ENCODE peak calls at places on chromosomes 12 and 14, in four cellular contexts. B, K, L and F are unnamed samples.

GRCh38 chr12:6276936-6277615 is 33.4 kb upstream of the PLEKHG6 start:
- DNase-seq in K (peak; percentile 92), L (no peak), B (no peak), F (peak; percentile 81)

GRCh38 chr12:116537149-116537904 is 21.9 kb upstream of the MAP1LC3B2 start:
- DNase-seq in K (no peak), B (no peak), L (no peak), F (no peak)

GRCh38 chr12:120406080-120406479 is 31.8 kb upstream of the COX6A1 start:
- DNase-seq in K (no peak), B (no peak), L (no peak), F (no peak)

GRCh38 chr12:24069532-24070395 is 120.3 kb upstream of the SOX5 start:
- DNase-seq in B (no peak), L (no peak), K (peak; percentile 31), F (no peak)

GRCh38 chr14:101181717-101182313 is 278.3 kb upstream of the RTL1 start:
- DNase-seq in K (no peak), L (no peak), B (no peak), F (no peak)

GRCh38 chr14:47539065-47539464 is 136.3 kb downstream of the MDGA2 start:
- DNase-seq in K (peak; percentile 1), B (no peak), L (no peak), F (peak; percentile 18)

GRCh38 chr12:52591521-52591920 is 9.7 kb downstream of the KRT72 start:
- DNase-seq in B (no peak), K (no peak), L (no peak), F (no peak)

GRCh38 chr12:89461649-89462612 is 62.7 kb downstream of the GALNT4 start:
- DNase-seq in K (peak; percentile 75), B (peak; percentile 51), L (no peak), F (peak; percentile 71)

GRCh38 chr12:3606101-3606500 is 115.1 kb downstream of the PRMT8 start:
- DNase-seq in K (no peak), L (no peak), B (no peak), F (no peak)

GRCh38 chr14:68599896-68600620 is 192.8 kb downstream of the ZFP36L1 start:
- DNase-seq in B (no peak), L (no peak), K (no peak), F (no peak)

GRCh38 chr14:58785741-58786140 is 148.0 kb downstream of the DACT1 start:
- DNase-seq in K (no peak), L (no peak), B (no peak), F (no peak)

GRCh38 chr12:117134059-117134458 is 34.8 kb upstream of the TESC start:
- DNase-seq in B (no peak), L (no peak), K (no peak), F (no peak)

GRCh38 chr12:132333273-132333672 is 3.9 kb upstream of the GALNT9 start:
- DNase-seq in L (no peak), B (no peak), K (no peak), F (no peak)

GRCh38 chr14:70096866-70097265 is 91.9 kb downstream of the SLC8A3 start:
- DNase-seq in B (peak; percentile 13), K (peak; percentile 22), L (no peak), F (peak; percentile 9)

GRCh38 chr14:25537846-25538455 is 488.0 kb upstream of the STXBP6 start:
- DNase-seq in B (no peak), K (peak; percentile 3), L (no peak), F (no peak)

GRCh38 chr14:50173891-50174290 is 57.5 kb downstream of the SOS2 start:
- DNase-seq in B (no peak), K (peak; percentile 13), L (no peak), F (no peak)

GRCh38 chr12:53569174-53569557 is 57.0 kb downstream of the ATF7 start:
- DNase-seq in B (no peak), L (no peak), K (peak; percentile 34), F (no peak)

GRCh38 chr12:51082561-51083139 is 746 bp downstream of the CSRNP2 start:
- DNase-seq in L (no peak), K (peak; percentile 16), B (peak; percentile 52), F (peak; percentile 31)

GRCh38 chr12:19518209-19518608 is 78.9 kb downstream of the AEBP2 start:
- DNase-seq in B (no peak), K (no peak), L (no peak), F (no peak)

GRCh38 chr12:116442981-116443380 is 116.2 kb upstream of the MAP1LC3B2 start:
- DNase-seq in K (peak; percentile 52), L (no peak), B (no peak), F (no peak)

GRCh38 chr14:68824517-68825347 is 31.9 kb upstream of the ZFP36L1 start:
- DNase-seq in L (peak; percentile 33), K (peak; percentile 51), B (peak; percentile 80), F (peak; percentile 86)

GRCh38 chr14:100824946-100825690 is 800 bp upstream of the MEG3 start:
- DNase-seq in K (no peak), L (no peak), B (no peak), F (no peak)

GRCh38 chr12:95634622-95635621 is 83.6 kb upstream of the USP44 start:
- DNase-seq in K (peak; percentile 97), L (no peak), B (no peak), F (peak; percentile 78)

GRCh38 chr12:101127521-101128219 is 82.4 kb downstream of the SLC5A8 start:
- DNase-seq in K (no peak), L (no peak), B (no peak), F (no peak)

GRCh38 chr12:110741795-110742717 is 635 bp downstream of the PPP1CC start:
- DNase-seq in K (peak; percentile 43), L (no peak), B (no peak), F (peak; percentile 34)

GRCh38 chr12:102548543-102548942 is 68.2 kb upstream of the IGF1 start:
- DNase-seq in K (no peak), L (no peak), B (no peak), F (no peak)

GRCh38 chr12:65944637-65945036 is 120.4 kb downstream of the HMGA2 start:
- DNase-seq in K (peak; percentile 53), B (no peak), L (no peak), F (no peak)

GRCh38 chr12:102876883-102877282 is 40.2 kb downstream of the PAH start:
- DNase-seq in L (no peak), B (no peak), K (no peak), F (no peak)

GRCh38 chr12:42372154-42372791 is 46.3 kb downstream of the PPHLN1 start:
- DNase-seq in B (peak; percentile 34), L (no peak), K (peak; percentile 60), F (peak; percentile 65)

GRCh38 chr12:12716845-12717585 is at the start of gene CDKN1B:
- DNase-seq in L (peak; percentile 86), K (peak; percentile 87), B (peak; percentile 88), F (peak; percentile 96)

GRCh38 chr14:71021347-71022014 is 114.2 kb downstream of the PCNX1 start:
- DNase-seq in B (no peak), K (no peak), L (no peak), F (peak; percentile 29)

GRCh38 chr14:99722741-99723140 is 38.6 kb downstream of the CYP46A1 start:
- DNase-seq in K (no peak), B (no peak), L (no peak), F (no peak)

GRCh38 chr12:89504560-89505346 is 19.8 kb downstream of the GALNT4 start:
- DNase-seq in B (no peak), L (no peak), K (no peak), F (no peak)

GRCh38 chr12:4817813-4818212 is 91.9 kb upstream of the KCNA1 start:
- DNase-seq in K (no peak), B (no peak), L (no peak), F (no peak)

GRCh38 chr14:24993631-24994030 is 56.3 kb downstream of the STXBP6 start:
- DNase-seq in K (no peak), L (no peak), B (no peak), F (no peak)

GRCh38 chr14:29926701-29927595 is 699 bp downstream of the PRKD1 start:
- DNase-seq in K (no peak), L (no peak), B (peak; percentile 34), F (peak; percentile 58)

GRCh38 chr12:45637706-45638105 is 91.8 kb upstream of the ARID2 start:
- DNase-seq in K (peak; percentile 90), L (no peak), B (no peak), F (peak; percentile 77)
- TF ChIP-seq CTCF in K (no peak), L (no peak), B (no peak), F (no peak)

GRCh38 chr14:78227466-78228077 is 57.4 kb downstream of the NRXN3 start:
- DNase-seq in L (no peak), B (no peak), K (peak; percentile 88), F (peak; percentile 44)
- TF ChIP-seq CTCF in L (no peak), B (no peak), K (peak; percentile 40), F (no peak)

GRCh38 chr12:71551529-71551928 is 111.9 kb downstream of the LGR5 start:
- DNase-seq in B (no peak), L (no peak), K (peak; percentile 31), F (peak; percentile 41)
- TF ChIP-seq CTCF in B (peak; percentile 33), L (no peak), K (peak; percentile 10), F (peak; percentile 44)

DNA sequence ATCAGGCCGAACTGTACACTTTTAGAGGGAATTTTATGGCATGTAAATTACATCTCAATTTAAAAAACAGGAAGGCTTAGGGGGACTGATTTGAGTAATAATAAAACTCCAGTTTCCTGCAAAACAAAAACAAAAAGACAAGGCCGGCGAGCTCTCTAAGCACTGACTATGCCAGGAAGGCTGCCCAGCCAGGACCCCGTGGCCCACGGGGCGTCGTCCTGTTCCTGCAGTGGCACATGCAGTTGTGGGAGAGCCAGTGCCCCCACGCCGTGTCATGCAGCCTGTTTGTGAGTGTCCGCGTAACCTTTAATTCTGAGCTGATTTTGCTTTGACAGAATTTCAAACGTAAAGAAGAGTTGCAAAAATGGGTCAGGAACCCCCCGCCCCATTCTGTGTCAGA is 10.5 kb downstream of the XRCC3 start:
- DNase-seq in K (no peak), L (no peak), B (no peak), F (no peak)
- TF ChIP-seq CTCF in K (no peak), L (no peak), B (no peak), F (no peak)

GRCh38 chr12:8544295-8544694 is 3.6 kb upstream of the CLEC4E start:
- DNase-seq in L (peak; percentile 20), B (peak; percentile 44), K (peak; percentile 61), F (peak; percentile 56)
- TF ChIP-seq CTCF in L (peak; percentile 66), B (peak; percentile 82), K (peak; percentile 85), F (peak; percentile 84)

GRCh38 chr12:2364566-2365165 is 311.9 kb downstream of the CACNA1C start:
- DNase-seq in K (peak; percentile 23), B (no peak), L (no peak), F (no peak)
- TF ChIP-seq CTCF in K (no peak), B (no peak), L (no peak), F (no peak)

GRCh38 chr12:99390707-99391106 is 256.8 kb upstream of the GARIN6 start:
- DNase-seq in K (no peak), L (no peak), B (peak; percentile 6), F (peak; percentile 62)
- TF ChIP-seq CTCF in K (no peak), L (no peak), B (peak; percentile 23), F (peak; percentile 76)

DNA sequence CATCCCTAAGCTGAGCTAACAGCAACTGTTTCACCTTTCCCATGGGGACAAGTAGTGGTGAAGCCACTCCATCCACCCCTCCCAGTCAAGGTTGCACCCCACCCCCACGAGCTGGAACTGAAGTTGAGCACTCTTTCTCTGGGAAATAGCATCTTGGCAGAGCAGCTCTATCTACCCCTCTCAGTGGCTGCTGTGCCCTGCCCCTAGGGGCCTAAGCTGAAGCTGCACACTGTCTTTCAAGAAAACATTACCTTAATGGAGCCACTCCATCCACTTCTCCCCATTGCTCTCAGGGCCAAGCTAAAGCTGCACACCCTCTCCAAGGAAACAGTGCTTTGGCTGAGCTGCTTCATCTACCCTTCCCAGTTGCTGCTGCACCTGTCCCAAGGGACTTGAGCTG is 170.6 kb upstream of the CCDC196 start:
- DNase-seq in L (no peak), B (no peak), K (no peak), F (no peak)
- TF ChIP-seq CTCF in L (no peak), B (no peak), K (no peak), F (no peak)

GRCh38 chr14:54493293-54493692 is 4.5 kb upstream of the GMFB start:
- DNase-seq in B (no peak), L (no peak), K (no peak), F (no peak)
- TF ChIP-seq CTCF in B (no peak), L (no peak), K (no peak), F (no peak)